ENCODE peak calls at places on chromosomes 5 and 9, in four cellular contexts. X, M, D and A are unnamed samples.

GRCh38 chr5:16957305-16958165 is 21.4 kb upstream of the MYO10 start:
- DNase-seq in X (no peak), M (no peak), D (no peak), A (no peak)

GRCh38 chr9:123312306-123312877 is 43.6 kb upstream of the CRB2 start:
- DNase-seq in X (no peak), M (no peak), D (no peak), A (peak)

GRCh38 chr9:31799953-31800609 is 584.4 kb upstream of the ACO1 start:
- DNase-seq in X (no peak), M (no peak), D (peak), A (no peak)

GRCh38 chr5:95900383-95900958 is 61.2 kb downstream of the ELL2 start:
- DNase-seq in X (no peak), M (no peak), D (no peak), A (peak)

GRCh38 chr5:19241690-19242089 is 746.3 kb downstream of the CDH18 start:
- DNase-seq in X (no peak), M (no peak), D (no peak), A (no peak)

GRCh38 chr9:1353291-1353690 is 303.1 kb downstream of the DMRT2 start:
- DNase-seq in X (no peak), M (no peak), D (no peak), A (no peak)

GRCh38 chr5:123209163-123210013 is 120.3 kb downstream of the PRDM6 start:
- DNase-seq in X (no peak), M (no peak), D (peak), A (no peak)

GRCh38 chr5:166786889-166787288 is 1504.6 kb upstream of the WWC1 start:
- DNase-seq in X (no peak), M (no peak), D (no peak), A (no peak)

GRCh38 chr9:14846871-14847311 is 63.3 kb downstream of the FREM1 start:
- DNase-seq in X (peak), M (no peak), D (peak), A (peak)

GRCh38 chr5:177440990-177441780 is 5.4 kb upstream of the PRR7 start:
- DNase-seq in X (no peak), M (no peak), D (no peak), A (no peak)

GRCh38 chr5:90434116-90434714 is 24.7 kb upstream of the CETN3 start:
- DNase-seq in X (no peak), M (no peak), D (no peak), A (no peak)

GRCh38 chr9:121075251-121076036 is 689 bp downstream of the CNTRL start:
- DNase-seq in X (peak), M (peak), D (peak), A (no peak)

GRCh38 chr9:30198463-30199309 is 2185.8 kb upstream of the ACO1 start:
- DNase-seq in X (no peak), M (no peak), D (no peak), A (no peak)

GRCh38 chr9:126033318-126033717 is 286.1 kb downstream of the PBX3 start:
- DNase-seq in X (no peak), M (no peak), D (no peak), A (no peak)

GRCh38 chr9:120299785-120300184 is 280.2 kb downstream of the CDK5RAP2 start:
- DNase-seq in X (no peak), M (no peak), D (no peak), A (no peak)

GRCh38 chr5:9282211-9282610 is 263.7 kb downstream of the SEMA5A start:
- DNase-seq in X (no peak), M (no peak), D (no peak), A (no peak)

GRCh38 chr5:26881901-26882300 is 156.5 kb downstream of the CDH9 start:
- DNase-seq in X (no peak), M (no peak), D (no peak), A (no peak)

GRCh38 chr5:3251784-3252183 is 343.8 kb upstream of the IRX1 start:
- DNase-seq in X (no peak), M (no peak), D (no peak), A (no peak)

GRCh38 chr9:93064392-93065124 is 6.1 kb downstream of the SUSD3 start:
- DNase-seq in X (peak), M (peak), D (no peak), A (no peak)

GRCh38 chr5:173326501-173326960 is 1.7 kb downstream of the STC2 start:
- DNase-seq in X (no peak), M (no peak), D (no peak), A (no peak)

GRCh38 chr9:101463397-101463796 is 27.8 kb upstream of the ALDOB start:
- DNase-seq in X (no peak), M (no peak), D (no peak), A (no peak)

GRCh38 chr9:106816524-106816923 is 46.4 kb upstream of the ZNF462 start:
- DNase-seq in X (no peak), M (no peak), D (peak), A (no peak)

GRCh38 chr5:84403773-84404172 is 19.1 kb upstream of the EDIL3 start:
- DNase-seq in X (no peak), M (no peak), D (peak), A (no peak)

GRCh38 chr9:105479846-105480245 is 32.0 kb downstream of the FSD1L start:
- DNase-seq in X (no peak), M (no peak), D (no peak), A (no peak)

GRCh38 chr5:180153991-180154390 is 55.0 kb downstream of the RASGEF1C start:
- DNase-seq in X (no peak), M (no peak), D (no peak), A (peak)

GRCh38 chr9:96859461-96860198 is 5.3 kb upstream of the ZNF782 start:
- DNase-seq in X (no peak), M (no peak), D (peak), A (no peak)

GRCh38 chr9:34385561-34386230 is 9.0 kb upstream of the MYORG start:
- DNase-seq in X (no peak), M (no peak), D (no peak), A (no peak)

GRCh38 chr5:66877843-66878242 is 281.6 kb downstream of the MAST4 start:
- DNase-seq in X (no peak), M (no peak), D (no peak), A (no peak)

GRCh38 chr5:64301566-64301965 is 135.9 kb downstream of the RNF180 start:
- DNase-seq in X (no peak), M (no peak), D (no peak), A (no peak)

GRCh38 chr5:133758641-133759040 is 146.3 kb upstream of the FSTL4 start:
- DNase-seq in X (no peak), M (no peak), D (no peak), A (no peak)

GRCh38 chr5:68141494-68141893 is 74.1 kb upstream of the PIK3R1 start:
- DNase-seq in X (no peak), M (peak), D (no peak), A (no peak)